ENCODE peak calls at places on chromosomes 1 and 21, in four cellular contexts. One of them, this sample, is unnamed. For H3K4me1, the result is how much of the 10 kb centered on the place peaks cover.

GRCh38 chr1:241156231-241156965 is 200.6 kb downstream of the RGS7 start:
- DNase-seq in A549: no peak
- DNase-seq in H1: no peak
- DNase-seq in HepG2: no peak
- DNase-seq in this sample: no peak

GRCh38 chr21:15210235-15210678 is 145.5 kb upstream of the NRIP1 start:
- DNase-seq in A549: peak
- DNase-seq in H1: no peak
- DNase-seq in HepG2: peak
- DNase-seq in this sample: peak

GRCh38 chr21:35885942-35886541 is 174.3 kb downstream of the SETD4 start:
- DNase-seq in A549: no peak
- DNase-seq in H1: no peak
- DNase-seq in HepG2: peak
- DNase-seq in this sample: no peak

GRCh38 chr1:119449964-119450363 is 35.0 kb downstream of the HSD3B2 start:
- DNase-seq in A549: no peak
- DNase-seq in H1: peak
- DNase-seq in HepG2: peak
- DNase-seq in this sample: peak

GRCh38 chr1:91513160-91513559 is 12.5 kb downstream of the CDC7 start:
- DNase-seq in A549: no peak
- DNase-seq in H1: no peak
- DNase-seq in HepG2: no peak
- DNase-seq in this sample: no peak

GRCh38 chr1:50426108-50426700 is 3.0 kb upstream of the DMRTA2 start:
- DNase-seq in A549: no peak
- DNase-seq in H1: no peak
- DNase-seq in HepG2: no peak
- DNase-seq in this sample: no peak

GRCh38 chr1:57164584-57164983 is 198.8 kb upstream of the C8B start:
- DNase-seq in A549: no peak
- DNase-seq in H1: no peak
- DNase-seq in HepG2: no peak
- DNase-seq in this sample: no peak

GRCh38 chr1:90924982-90925381 is 96.9 kb downstream of the ZNF644 start:
- DNase-seq in A549: no peak
- DNase-seq in H1: peak
- DNase-seq in HepG2: no peak
- DNase-seq in this sample: no peak

GRCh38 chr1:162235261-162235780 is 141.3 kb downstream of the SPATA46 start:
- DNase-seq in A549: no peak
- DNase-seq in H1: no peak
- DNase-seq in HepG2: peak
- DNase-seq in this sample: no peak

GRCh38 chr1:23628951-23629387 is 62.6 kb upstream of the RPL11 start:
- DNase-seq in A549: no peak
- DNase-seq in H1: no peak
- DNase-seq in HepG2: no peak
- DNase-seq in this sample: no peak

GRCh38 chr1:111538343-111539035 is 35.1 kb upstream of the ADORA3 start:
- DNase-seq in A549: no peak
- DNase-seq in H1: no peak
- DNase-seq in HepG2: peak
- DNase-seq in this sample: no peak

GRCh38 chr1:61156576-61157239 is 74.3 kb downstream of the NFIA start:
- DNase-seq in A549: no peak
- DNase-seq in H1: no peak
- DNase-seq in HepG2: no peak
- DNase-seq in this sample: no peak

GRCh38 chr21:38494688-38495087 is 3.6 kb downstream of the ERG start:
- DNase-seq in A549: no peak
- DNase-seq in H1: no peak
- DNase-seq in HepG2: no peak
- DNase-seq in this sample: no peak

GRCh38 chr1:75632350-75632949 is 21.5 kb upstream of the SLC44A5 start:
- DNase-seq in A549: peak
- DNase-seq in H1: no peak
- DNase-seq in HepG2: peak
- DNase-seq in this sample: peak

GRCh38 chr1:240099329-240099728 is 7.6 kb downstream of the FMN2 start:
- DNase-seq in A549: no peak
- DNase-seq in H1: no peak
- DNase-seq in HepG2: no peak
- DNase-seq in this sample: no peak

GRCh38 chr1:178651742-178652141 is 73.3 kb upstream of the RALGPS2 start:
- DNase-seq in A549: no peak
- DNase-seq in H1: no peak
- DNase-seq in HepG2: no peak
- DNase-seq in this sample: no peak

GRCh38 chr1:184262119-184262518 is 124.7 kb upstream of the C1orf21 start:
- DNase-seq in A549: no peak
- DNase-seq in H1: no peak
- DNase-seq in HepG2: no peak
- DNase-seq in this sample: no peak

GRCh38 chr1:168465942-168466702 is 77.7 kb downstream of the XCL2 start:
- DNase-seq in A549: no peak
- DNase-seq in H1: no peak
- DNase-seq in HepG2: peak
- DNase-seq in this sample: peak

GRCh38 chr1:163656367-163656766 is 334.6 kb downstream of the NUF2 start:
- DNase-seq in A549: no peak
- DNase-seq in H1: no peak
- DNase-seq in HepG2: no peak
- DNase-seq in this sample: no peak

GRCh38 chr1:96641292-96641691 is 80.3 kb upstream of the PTBP2 start:
- DNase-seq in A549: no peak
- DNase-seq in H1: no peak
- DNase-seq in HepG2: no peak
- DNase-seq in this sample: no peak

GRCh38 chr1:110829955-110830553 is 42.9 kb upstream of the CD53 start:
- DNase-seq in A549: peak
- DNase-seq in H1: peak
- DNase-seq in HepG2: peak
- DNase-seq in this sample: peak

GRCh38 chr1:200905411-200906052 is 10.8 kb downstream of the INAVA start:
- DNase-seq in A549: no peak
- DNase-seq in H1: no peak
- DNase-seq in HepG2: peak
- DNase-seq in this sample: no peak

GRCh38 chr1:171828794-171829193 is 12.5 kb upstream of the DNM3 start:
- DNase-seq in A549: no peak
- DNase-seq in H1: no peak
- DNase-seq in HepG2: no peak
- DNase-seq in this sample: no peak

GRCh38 chr1:77831976-77832695 is 52.7 kb downstream of the MIGA1 start:
- DNase-seq in A549: no peak
- DNase-seq in H1: no peak
- DNase-seq in HepG2: no peak
- DNase-seq in this sample: no peak

GRCh38 chr1:24572301-24572700 is 16.4 kb downstream of the NCMAP start:
- DNase-seq in A549: no peak
- DNase-seq in H1: no peak
- DNase-seq in HepG2: no peak
- DNase-seq in this sample: no peak

GRCh38 chr1:32525661-32526444 is 13.4 kb upstream of the ZBTB8A start:
- DNase-seq in A549: no peak
- DNase-seq in H1: no peak
- DNase-seq in HepG2: no peak
- DNase-seq in this sample: no peak

GRCh38 chr1:200783926-200784325 is 45.2 kb downstream of the CAMSAP2 start:
- DNase-seq in A549: no peak
- DNase-seq in H1: no peak
- DNase-seq in HepG2: no peak
- DNase-seq in this sample: no peak

GRCh38 chr1:200021537-200022238 is 5.8 kb upstream of the NR5A2 start:
- DNase-seq in A549: no peak
- DNase-seq in H1: no peak
- DNase-seq in HepG2: no peak
- DNase-seq in this sample: no peak

GRCh38 chr1:37958690-37959089 is 11.8 kb upstream of the INPP5B start:
- DNase-seq in A549: no peak
- DNase-seq in H1: no peak
- DNase-seq in HepG2: no peak
- DNase-seq in this sample: no peak

GRCh38 chr1:165854101-165854845 is 26.9 kb downstream of the UCK2 start:
- DNase-seq in A549: peak
- DNase-seq in H1: no peak
- DNase-seq in HepG2: no peak
- DNase-seq in this sample: no peak

DNA sequence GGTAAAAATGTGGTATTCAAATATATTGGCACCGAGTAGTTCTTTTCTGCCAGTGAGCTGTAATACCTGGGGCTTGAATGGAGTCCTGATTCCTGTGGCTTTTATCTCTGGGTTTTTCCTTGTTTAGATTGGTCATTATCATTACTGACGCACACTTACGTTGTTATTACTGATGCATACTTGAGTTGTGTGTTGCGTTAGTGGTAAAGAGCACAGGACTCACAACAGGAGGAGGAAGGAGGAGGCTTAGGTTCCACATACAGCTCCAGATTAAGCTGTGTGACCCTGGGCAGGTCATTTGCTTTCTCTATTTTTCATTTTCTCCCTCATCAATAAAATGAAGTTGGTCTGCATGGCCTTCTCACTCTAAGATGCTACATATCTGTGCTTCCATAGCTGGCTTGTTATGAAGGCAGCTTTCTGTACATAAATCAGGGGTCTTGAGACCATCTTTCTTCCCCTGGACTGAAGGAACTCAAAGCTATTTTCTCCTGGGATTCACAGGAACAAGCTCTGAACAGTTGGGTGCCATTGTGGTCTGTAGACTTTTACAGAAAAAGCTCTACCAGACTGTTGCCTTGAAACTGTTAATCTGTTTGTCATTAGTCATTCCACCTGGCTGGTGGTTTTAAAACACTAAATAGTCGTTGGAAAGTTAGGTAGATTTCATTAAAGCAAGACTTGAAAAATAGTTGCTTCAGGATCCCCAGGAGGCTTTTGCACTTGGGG is 5.6 kb downstream of the ARID1A start:
- DNase-seq in A549: no peak
- DNase-seq in H1: no peak
- DNase-seq in HepG2: no peak
- DNase-seq in this sample: no peak
- H3K4me1 ChIP-seq in A549: half or more
- H3K4me1 ChIP-seq in H1: under half
- H3K4me1 ChIP-seq in HepG2: half or more
- H3K4me1 ChIP-seq in this sample: half or more

GRCh38 chr1:4597020-4597419 is 57.4 kb upstream of the AJAP1 start:
- DNase-seq in A549: no peak
- DNase-seq in H1: no peak
- DNase-seq in HepG2: no peak
- DNase-seq in this sample: no peak
- TF ChIP-seq RNF2 in A549: no peak
- TF ChIP-seq RNF2 in H1: no peak
- TF ChIP-seq RNF2 in HepG2: no peak
- TF ChIP-seq RNF2 in this sample: no peak

GRCh38 chr1:35044406-35044805 is 12.7 kb upstream of the ZMYM6 start:
- DNase-seq in A549: no peak
- DNase-seq in H1: no peak
- DNase-seq in HepG2: no peak
- DNase-seq in this sample: no peak
- H3K4me1 ChIP-seq in A549: under half
- H3K4me1 ChIP-seq in H1: under half
- H3K4me1 ChIP-seq in HepG2: under half
- H3K4me1 ChIP-seq in this sample: under half

GRCh38 chr1:18581420-18581880 is 49.2 kb upstream of the PAX7 start:
- DNase-seq in A549: peak
- DNase-seq in H1: no peak
- DNase-seq in HepG2: no peak
- DNase-seq in this sample: peak
- TF ChIP-seq RNF2 in A549: no peak
- TF ChIP-seq RNF2 in H1: no peak
- TF ChIP-seq RNF2 in HepG2: no peak
- TF ChIP-seq RNF2 in this sample: no peak

DNA sequence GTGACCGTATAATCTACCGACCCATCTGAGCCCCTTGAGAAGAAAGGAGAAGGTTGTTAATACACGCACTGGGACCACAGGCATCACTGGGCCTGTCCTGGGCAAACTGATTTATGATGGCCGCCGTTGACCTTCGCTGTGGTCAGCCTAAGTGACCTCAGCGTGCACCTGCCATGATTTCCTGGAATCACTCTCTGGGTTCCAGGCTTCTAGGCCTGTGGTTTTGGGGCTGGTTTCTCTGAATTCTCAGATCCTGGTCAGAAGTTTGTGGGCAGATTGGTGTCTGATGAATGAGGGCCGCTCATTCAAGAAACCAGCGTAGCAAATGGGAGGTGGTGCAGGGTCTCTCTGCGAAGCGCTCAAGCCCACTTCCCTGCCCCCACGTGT is 64.0 kb downstream of the SIK1 start:
- DNase-seq in A549: no peak
- DNase-seq in H1: no peak
- DNase-seq in HepG2: no peak
- DNase-seq in this sample: peak
- H3K4me1 ChIP-seq in A549: under half
- H3K4me1 ChIP-seq in H1: under half
- H3K4me1 ChIP-seq in HepG2: half or more
- H3K4me1 ChIP-seq in this sample: under half

GRCh38 chr1:208640295-208640694 is 396.1 kb upstream of the PLXNA2 start:
- DNase-seq in A549: no peak
- DNase-seq in H1: no peak
- DNase-seq in HepG2: no peak
- DNase-seq in this sample: no peak
- TF ChIP-seq RNF2 in A549: no peak
- TF ChIP-seq RNF2 in H1: no peak
- TF ChIP-seq RNF2 in HepG2: no peak
- TF ChIP-seq RNF2 in this sample: no peak

DNA sequence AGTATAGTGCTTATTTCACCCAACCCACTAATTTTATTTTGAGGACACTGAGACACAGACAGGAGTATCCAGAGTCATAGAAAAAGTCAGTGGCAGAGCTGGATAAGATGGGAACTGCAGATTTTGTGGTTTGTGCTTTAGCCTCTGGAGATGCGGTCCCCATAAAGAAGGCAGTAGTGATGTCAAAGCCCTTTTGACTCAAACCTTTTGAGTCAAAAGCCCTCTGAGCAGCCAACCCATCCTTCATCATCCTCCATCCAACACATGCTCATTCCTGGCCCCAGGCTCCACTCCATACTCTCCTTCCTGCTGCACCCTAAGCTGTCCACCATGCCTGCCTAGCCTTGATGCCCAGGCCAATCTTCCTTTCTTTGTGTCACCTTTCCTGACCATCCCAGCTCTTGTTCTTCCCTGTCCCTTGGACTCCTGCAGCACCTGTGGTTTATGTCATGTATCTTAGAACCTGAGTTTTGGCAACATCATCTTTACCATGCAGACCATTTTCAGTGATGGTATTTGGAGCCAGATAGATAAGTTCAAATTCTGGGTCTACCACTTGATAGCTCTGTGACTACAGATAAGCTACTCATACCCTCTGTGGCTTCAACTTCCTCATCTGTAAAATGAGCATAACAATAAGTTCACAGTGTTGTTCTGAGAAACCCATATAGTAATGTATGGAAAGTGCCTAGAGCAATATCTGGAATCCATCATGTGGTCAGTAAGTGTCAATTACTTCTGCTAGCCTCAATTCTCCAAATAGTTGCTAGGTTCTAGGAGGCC is 20.1 kb downstream of the SLAMF1 start:
- DNase-seq in A549: no peak
- DNase-seq in H1: no peak
- DNase-seq in HepG2: no peak
- DNase-seq in this sample: no peak
- H3K4me1 ChIP-seq in A549: under half
- H3K4me1 ChIP-seq in H1: under half
- H3K4me1 ChIP-seq in HepG2: under half
- H3K4me1 ChIP-seq in this sample: under half

This sample was measured in K562.